ENCODE peak calls at places on chromosomes 3 and 15, in ten cellular contexts. One of them, this sample, is unnamed.

GRCh38 chr3:40160933-40161332 is 148.6 kb upstream of the EIF1B start:
- DNase-seq in suprapubic skin: no peak
- DNase-seq in sigmoid colon: no peak
- DNase-seq in uterus: no peak
- DNase-seq in H1: no peak
- DNase-seq in Peyer's patch: no peak
- DNase-seq in A549: no peak
- DNase-seq in breast epithelium: no peak
- DNase-seq in ovary: no peak
- DNase-seq in right lobe of liver: no peak
- DNase-seq in this sample: no peak

GRCh38 chr3:112378989-112379692 is 46.2 kb downstream of the CD200 start:
- DNase-seq in suprapubic skin: no peak
- DNase-seq in sigmoid colon: no peak
- DNase-seq in uterus: no peak
- DNase-seq in H1: no peak
- DNase-seq in Peyer's patch: no peak
- DNase-seq in A549: no peak
- DNase-seq in breast epithelium: no peak
- DNase-seq in ovary: no peak
- DNase-seq in right lobe of liver: no peak
- DNase-seq in this sample: no peak

GRCh38 chr15:70433583-70434288 is 329.6 kb downstream of the UACA start:
- DNase-seq in suprapubic skin: no peak
- DNase-seq in sigmoid colon: no peak
- DNase-seq in uterus: no peak
- DNase-seq in H1: no peak
- DNase-seq in Peyer's patch: no peak
- DNase-seq in A549: no peak
- DNase-seq in breast epithelium: peak; percentile 19
- DNase-seq in ovary: no peak
- DNase-seq in right lobe of liver: peak; percentile 70
- DNase-seq in this sample: no peak

GRCh38 chr15:60795889-60796288 is 316.9 kb upstream of the ICE2 start:
- DNase-seq in suprapubic skin: no peak
- DNase-seq in sigmoid colon: no peak
- DNase-seq in uterus: no peak
- DNase-seq in H1: no peak
- DNase-seq in Peyer's patch: no peak
- DNase-seq in A549: no peak
- DNase-seq in breast epithelium: no peak
- DNase-seq in ovary: no peak
- DNase-seq in right lobe of liver: no peak
- DNase-seq in this sample: no peak

GRCh38 chr15:82570721-82571519 is 30.7 kb upstream of the RPS17 start:
- DNase-seq in suprapubic skin: no peak
- DNase-seq in sigmoid colon: peak; percentile 70
- DNase-seq in uterus: peak; percentile 17
- DNase-seq in H1: no peak
- DNase-seq in Peyer's patch: no peak
- DNase-seq in A549: no peak
- DNase-seq in breast epithelium: no peak
- DNase-seq in ovary: no peak
- DNase-seq in right lobe of liver: no peak
- DNase-seq in this sample: no peak

GRCh38 chr3:69425249-69425648 is 39.4 kb upstream of the FRMD4B start:
- DNase-seq in suprapubic skin: no peak
- DNase-seq in sigmoid colon: no peak
- DNase-seq in uterus: no peak
- DNase-seq in H1: no peak
- DNase-seq in Peyer's patch: no peak
- DNase-seq in A549: peak; percentile 7
- DNase-seq in breast epithelium: no peak
- DNase-seq in ovary: no peak
- DNase-seq in right lobe of liver: no peak
- DNase-seq in this sample: no peak

GRCh38 chr3:64063207-64063981 is 40.1 kb upstream of the PSMD6 start:
- DNase-seq in suprapubic skin: no peak
- DNase-seq in sigmoid colon: no peak
- DNase-seq in uterus: no peak
- DNase-seq in H1: no peak
- DNase-seq in Peyer's patch: no peak
- DNase-seq in A549: peak; percentile 36
- DNase-seq in breast epithelium: no peak
- DNase-seq in ovary: no peak
- DNase-seq in right lobe of liver: no peak
- DNase-seq in this sample: no peak

GRCh38 chr3:196969001-196969659 is 497 bp upstream of the PIGZ start:
- DNase-seq in suprapubic skin: no peak
- DNase-seq in sigmoid colon: no peak
- DNase-seq in uterus: no peak
- DNase-seq in H1: no peak
- DNase-seq in Peyer's patch: peak; percentile 65
- DNase-seq in A549: no peak
- DNase-seq in breast epithelium: no peak
- DNase-seq in ovary: no peak
- DNase-seq in right lobe of liver: no peak
- DNase-seq in this sample: peak; percentile 90

GRCh38 chr3:23629181-23629893 is 176.4 kb upstream of the UBE2E1 start:
- DNase-seq in suprapubic skin: no peak
- DNase-seq in sigmoid colon: no peak
- DNase-seq in uterus: no peak
- DNase-seq in H1: no peak
- DNase-seq in Peyer's patch: no peak
- DNase-seq in A549: no peak
- DNase-seq in breast epithelium: no peak
- DNase-seq in ovary: no peak
- DNase-seq in right lobe of liver: no peak
- DNase-seq in this sample: no peak

GRCh38 chr3:89527736-89528335 is 420.4 kb downstream of the EPHA3 start:
- DNase-seq in suprapubic skin: no peak
- DNase-seq in sigmoid colon: no peak
- DNase-seq in uterus: no peak
- DNase-seq in H1: no peak
- DNase-seq in Peyer's patch: no peak
- DNase-seq in A549: no peak
- DNase-seq in breast epithelium: no peak
- DNase-seq in ovary: no peak
- DNase-seq in right lobe of liver: no peak
- DNase-seq in this sample: no peak

GRCh38 chr3:11060500-11061251 is 68.1 kb downstream of the SLC6A1 start:
- DNase-seq in suprapubic skin: peak; percentile 82
- DNase-seq in sigmoid colon: peak; percentile 84
- DNase-seq in uterus: peak; percentile 43
- DNase-seq in H1: no peak
- DNase-seq in Peyer's patch: peak; percentile 76
- DNase-seq in A549: peak; percentile 75
- DNase-seq in breast epithelium: peak; percentile 61
- DNase-seq in ovary: peak; percentile 78
- DNase-seq in right lobe of liver: peak; percentile 63
- DNase-seq in this sample: peak; percentile 86

GRCh38 chr3:177979684-177980083 is 556.6 kb upstream of the KCNMB2 start:
- DNase-seq in suprapubic skin: no peak
- DNase-seq in sigmoid colon: no peak
- DNase-seq in uterus: no peak
- DNase-seq in H1: no peak
- DNase-seq in Peyer's patch: no peak
- DNase-seq in A549: no peak
- DNase-seq in breast epithelium: no peak
- DNase-seq in ovary: no peak
- DNase-seq in right lobe of liver: no peak
- DNase-seq in this sample: no peak

GRCh38 chr3:139629033-139629432 is 48.7 kb downstream of the NMNAT3 start:
- DNase-seq in suprapubic skin: no peak
- DNase-seq in sigmoid colon: no peak
- DNase-seq in uterus: no peak
- DNase-seq in H1: no peak
- DNase-seq in Peyer's patch: no peak
- DNase-seq in A549: peak; percentile 28
- DNase-seq in breast epithelium: no peak
- DNase-seq in ovary: no peak
- DNase-seq in right lobe of liver: no peak
- DNase-seq in this sample: no peak

GRCh38 chr3:139638518-139638917 is 39.3 kb downstream of the NMNAT3 start:
- DNase-seq in suprapubic skin: no peak
- DNase-seq in sigmoid colon: no peak
- DNase-seq in uterus: no peak
- DNase-seq in H1: no peak
- DNase-seq in Peyer's patch: no peak
- DNase-seq in A549: no peak
- DNase-seq in breast epithelium: no peak
- DNase-seq in ovary: no peak
- DNase-seq in right lobe of liver: no peak
- DNase-seq in this sample: no peak

GRCh38 chr3:139630532-139630931 is 47.2 kb downstream of the NMNAT3 start:
- DNase-seq in suprapubic skin: no peak
- DNase-seq in sigmoid colon: no peak
- DNase-seq in uterus: no peak
- DNase-seq in H1: no peak
- DNase-seq in Peyer's patch: no peak
- DNase-seq in A549: no peak
- DNase-seq in breast epithelium: no peak
- DNase-seq in ovary: no peak
- DNase-seq in right lobe of liver: no peak
- DNase-seq in this sample: no peak

GRCh38 chr3:139634236-139634635 is 43.5 kb downstream of the NMNAT3 start:
- DNase-seq in suprapubic skin: no peak
- DNase-seq in sigmoid colon: no peak
- DNase-seq in uterus: no peak
- DNase-seq in H1: no peak
- DNase-seq in Peyer's patch: no peak
- DNase-seq in A549: no peak
- DNase-seq in breast epithelium: no peak
- DNase-seq in ovary: no peak
- DNase-seq in right lobe of liver: no peak
- DNase-seq in this sample: no peak

GRCh38 chr3:139633511-139633910 is 44.3 kb downstream of the NMNAT3 start:
- DNase-seq in suprapubic skin: no peak
- DNase-seq in sigmoid colon: no peak
- DNase-seq in uterus: no peak
- DNase-seq in H1: no peak
- DNase-seq in Peyer's patch: no peak
- DNase-seq in A549: no peak
- DNase-seq in breast epithelium: no peak
- DNase-seq in ovary: no peak
- DNase-seq in right lobe of liver: no peak
- DNase-seq in this sample: no peak
- TF ChIP-seq POLR2A in suprapubic skin: no peak
- TF ChIP-seq POLR2A in sigmoid colon: no peak
- TF ChIP-seq POLR2A in uterus: no peak
- TF ChIP-seq POLR2A in H1: no peak
- TF ChIP-seq POLR2A in Peyer's patch: no peak
- TF ChIP-seq POLR2A in A549: no peak
- TF ChIP-seq POLR2A in breast epithelium: no peak
- TF ChIP-seq POLR2A in ovary: no peak
- TF ChIP-seq POLR2A in right lobe of liver: no peak
- TF ChIP-seq POLR2A in this sample: no peak

GRCh38 chr3:143081844-143082778 is 37.5 kb upstream of the CHST2 start:
- DNase-seq in suprapubic skin: no peak
- DNase-seq in sigmoid colon: no peak
- DNase-seq in uterus: no peak
- DNase-seq in H1: no peak
- DNase-seq in Peyer's patch: no peak
- DNase-seq in A549: no peak
- DNase-seq in breast epithelium: no peak
- DNase-seq in ovary: no peak
- DNase-seq in right lobe of liver: no peak
- DNase-seq in this sample: no peak
- H3K27ac ChIP-seq in suprapubic skin: no peak overlapping the region
- H3K27ac ChIP-seq in sigmoid colon: no peak overlapping the region
- H3K27ac ChIP-seq in uterus: no peak overlapping the region
- H3K27ac ChIP-seq in H1: no peak overlapping the region
- H3K27ac ChIP-seq in Peyer's patch: no peak overlapping the region
- H3K27ac ChIP-seq in A549: no peak overlapping the region
- H3K27ac ChIP-seq in breast epithelium: no peak overlapping the region
- H3K27ac ChIP-seq in ovary: no peak overlapping the region
- H3K27ac ChIP-seq in right lobe of liver: no peak overlapping the region
- H3K27ac ChIP-seq in this sample: no peak overlapping the region

GRCh38 chr3:101829066-101829830 is 20.1 kb upstream of the NFKBIZ start:
- DNase-seq in suprapubic skin: no peak
- DNase-seq in sigmoid colon: peak; percentile 92
- DNase-seq in uterus: peak; percentile 84
- DNase-seq in H1: no peak
- DNase-seq in Peyer's patch: no peak
- DNase-seq in A549: no peak
- DNase-seq in breast epithelium: no peak
- DNase-seq in ovary: peak; percentile 62
- DNase-seq in right lobe of liver: peak; percentile 80
- DNase-seq in this sample: peak; percentile 85
- TF ChIP-seq POLR2A in suprapubic skin: no peak
- TF ChIP-seq POLR2A in sigmoid colon: no peak
- TF ChIP-seq POLR2A in uterus: peak; percentile 27
- TF ChIP-seq POLR2A in H1: no peak
- TF ChIP-seq POLR2A in Peyer's patch: no peak
- TF ChIP-seq POLR2A in A549: no peak
- TF ChIP-seq POLR2A in breast epithelium: no peak
- TF ChIP-seq POLR2A in ovary: peak; percentile 19
- TF ChIP-seq POLR2A in right lobe of liver: peak; percentile 40
- TF ChIP-seq POLR2A in this sample: no peak

DNA sequence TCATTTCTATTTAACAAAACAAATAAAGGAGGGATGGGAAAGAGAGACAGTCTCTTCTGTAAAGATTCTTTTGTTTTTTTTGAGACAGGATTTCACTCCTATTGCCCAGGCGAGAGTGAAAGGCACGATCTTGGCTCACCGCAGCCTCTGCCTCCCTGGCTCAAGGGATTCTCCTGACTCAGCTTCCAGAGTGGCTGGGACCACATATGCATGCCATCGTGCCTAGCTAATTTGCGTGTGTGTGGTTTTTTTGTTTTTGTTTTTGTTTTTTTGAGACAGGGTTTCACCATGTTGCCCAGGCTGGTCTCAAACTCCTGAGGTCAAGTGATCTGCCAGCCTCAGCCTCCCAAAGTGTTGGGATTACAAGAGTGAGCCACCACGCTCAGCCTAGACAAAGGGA is 23.3 kb downstream of the STAG1 start:
- DNase-seq in suprapubic skin: no peak
- DNase-seq in sigmoid colon: no peak
- DNase-seq in uterus: no peak
- DNase-seq in H1: no peak
- DNase-seq in Peyer's patch: no peak
- DNase-seq in A549: no peak
- DNase-seq in breast epithelium: no peak
- DNase-seq in ovary: no peak
- DNase-seq in right lobe of liver: no peak
- DNase-seq in this sample: no peak
- H3K27ac ChIP-seq in suprapubic skin: peak overlapping the region; percentile 10
- H3K27ac ChIP-seq in sigmoid colon: no peak overlapping the region
- H3K27ac ChIP-seq in uterus: no peak overlapping the region
- H3K27ac ChIP-seq in H1: no peak overlapping the region
- H3K27ac ChIP-seq in Peyer's patch: no peak overlapping the region
- H3K27ac ChIP-seq in A549: no peak overlapping the region
- H3K27ac ChIP-seq in breast epithelium: no peak overlapping the region
- H3K27ac ChIP-seq in ovary: no peak overlapping the region
- H3K27ac ChIP-seq in right lobe of liver: no peak overlapping the region
- H3K27ac ChIP-seq in this sample: no peak overlapping the region

DNA sequence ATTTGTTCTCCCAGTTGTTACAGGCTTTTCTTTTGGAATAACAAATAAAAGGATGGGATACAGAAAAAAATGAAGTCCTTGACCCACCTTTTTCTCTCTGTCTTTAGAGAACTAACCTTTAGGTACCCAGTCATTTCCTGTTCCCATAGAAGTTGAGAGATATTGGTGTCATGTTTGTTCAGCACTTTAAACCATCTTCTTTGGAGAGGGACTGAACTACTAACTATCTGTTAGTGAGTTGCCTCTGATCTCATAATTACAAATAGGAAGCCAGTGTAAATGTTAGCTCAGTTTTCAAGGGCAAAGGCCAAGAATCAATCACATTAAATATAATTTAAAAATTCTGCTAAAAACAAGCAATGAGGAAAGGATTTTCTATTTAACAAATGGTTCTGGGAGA is 72.9 kb upstream of the DCBLD2 start:
- DNase-seq in suprapubic skin: no peak
- DNase-seq in sigmoid colon: no peak
- DNase-seq in uterus: no peak
- DNase-seq in H1: no peak
- DNase-seq in Peyer's patch: no peak
- DNase-seq in A549: no peak
- DNase-seq in breast epithelium: no peak
- DNase-seq in ovary: no peak
- DNase-seq in right lobe of liver: no peak
- DNase-seq in this sample: no peak
- TF ChIP-seq POLR2A in suprapubic skin: no peak
- TF ChIP-seq POLR2A in sigmoid colon: no peak
- TF ChIP-seq POLR2A in uterus: no peak
- TF ChIP-seq POLR2A in H1: no peak
- TF ChIP-seq POLR2A in Peyer's patch: no peak
- TF ChIP-seq POLR2A in A549: no peak
- TF ChIP-seq POLR2A in breast epithelium: no peak
- TF ChIP-seq POLR2A in ovary: no peak
- TF ChIP-seq POLR2A in right lobe of liver: no peak
- TF ChIP-seq POLR2A in this sample: no peak

This sample was measured in spleen.